ENCODE peak calls at places on chromosome 7, in five cellular contexts. T is colonic mucosa, H is bronchial epithelial cell, A is fibroblast of pulmonary artery, W is right atrium auricular region. B is an unnamed sample.

GRCh38 chr7:137882806-137883205 is 36.0 kb upstream of the DGKI start:
- DNase-seq in W (no peak), A (no peak), T (no peak), H (peak), B (peak)

GRCh38 chr7:139095194-139095659 is 14.3 kb downstream of the ZC3HAV1 start:
- DNase-seq in T (peak), A (no peak), H (no peak), W (no peak), B (no peak)

GRCh38 chr7:45143616-45144015 is 14.0 kb upstream of the RAMP3 start:
- DNase-seq in A (no peak), T (no peak), W (no peak), H (peak), B (peak)

GRCh38 chr7:272631-273030 is 17.3 kb upstream of the FOXL3 start:
- DNase-seq in W (no peak), T (no peak), H (no peak), A (no peak), B (no peak)

GRCh38 chr7:151904270-151904669 is 27.4 kb upstream of the PRKAG2 start:
- DNase-seq in W (no peak), T (no peak), A (no peak), H (no peak), B (no peak)

GRCh38 chr7:78742694-78743093 is 710.8 kb downstream of the MAGI2 start:
- DNase-seq in W (no peak), T (no peak), A (no peak), H (no peak), B (no peak)

GRCh38 chr7:74429153-74429747 is 24.5 kb upstream of the GTF2IRD1 start:
- DNase-seq in T (no peak), H (no peak), A (peak), W (no peak), B (peak)

GRCh38 chr7:26143298-26144044 is 8.5 kb upstream of the NFE2L3 start:
- DNase-seq in H (peak), T (no peak), A (peak), W (no peak), B (peak)

GRCh38 chr7:155258233-155258575 is 39.5 kb upstream of the INSIG1 start:
- DNase-seq in T (no peak), W (peak), H (peak), A (peak), B (peak)

GRCh38 chr7:89091550-89091949 is 296.0 kb upstream of the TEX47 start:
- DNase-seq in A (no peak), W (no peak), T (no peak), H (no peak), B (no peak)
- H3K4me3 ChIP-seq in A (no peak), W (no peak), T (no peak), H (no peak), B (no peak)

GRCh38 chr7:102272075-102272916 is 14.4 kb upstream of the SH2B2 start:
- DNase-seq in T (peak), W (peak), H (peak), A (peak), B (peak)
- TF ChIP-seq CTCF in T (peak), W (peak), H (peak), A (peak), B (peak)

DNA sequence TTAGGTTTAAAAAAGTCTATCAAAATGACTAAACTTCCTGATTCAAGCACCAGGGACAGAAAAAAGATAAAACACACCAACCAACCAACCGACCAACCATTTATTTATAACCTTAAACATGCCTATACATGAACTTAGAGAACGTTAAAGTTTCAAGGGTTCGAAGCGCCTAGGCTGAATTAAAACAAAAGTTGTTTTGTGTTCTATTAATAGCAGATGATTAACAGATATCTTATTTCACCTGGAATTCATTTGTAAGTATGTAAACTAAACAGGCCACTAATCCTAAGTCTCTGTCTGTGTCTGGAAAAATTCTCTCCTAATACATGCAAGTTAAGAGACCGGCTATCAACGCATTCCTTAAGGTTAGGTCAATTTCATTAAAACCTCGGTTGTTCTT is 1.4 kb downstream of the BAIAP2L1 start:
- DNase-seq in A (no peak), T (no peak), H (peak), W (no peak), B (peak)
- H3K4me3 ChIP-seq in A (peak), T (peak), H (peak), W (no peak), B (peak)

GRCh38 chr7:141752634-141753033 is 11.3 kb upstream of the TAS2R3 start:
- DNase-seq in T (no peak), H (no peak), W (no peak), A (peak), B (peak)
- TF ChIP-seq CTCF in T (no peak), H (peak), W (no peak), A (peak), B (no peak)

GRCh38 chr7:130908345-130909160 is 174.5 kb upstream of the KLF14 start:
- DNase-seq in H (no peak), T (peak), W (no peak), A (no peak), B (no peak)

GRCh38 chr7:130909161-130909836 is 175.3 kb upstream of the KLF14 start:
- DNase-seq in H (no peak), T (no peak), A (no peak), W (no peak), B (peak)

GRCh38 chr7:130912086-130912909 is 178.3 kb upstream of the KLF14 start:
- DNase-seq in T (no peak), A (peak), W (peak), H (peak), B (no peak)

GRCh38 chr7:130910949-130911944 is 177.2 kb upstream of the KLF14 start:
- DNase-seq in T (no peak), W (peak), A (peak), H (peak), B (no peak)

DNA sequence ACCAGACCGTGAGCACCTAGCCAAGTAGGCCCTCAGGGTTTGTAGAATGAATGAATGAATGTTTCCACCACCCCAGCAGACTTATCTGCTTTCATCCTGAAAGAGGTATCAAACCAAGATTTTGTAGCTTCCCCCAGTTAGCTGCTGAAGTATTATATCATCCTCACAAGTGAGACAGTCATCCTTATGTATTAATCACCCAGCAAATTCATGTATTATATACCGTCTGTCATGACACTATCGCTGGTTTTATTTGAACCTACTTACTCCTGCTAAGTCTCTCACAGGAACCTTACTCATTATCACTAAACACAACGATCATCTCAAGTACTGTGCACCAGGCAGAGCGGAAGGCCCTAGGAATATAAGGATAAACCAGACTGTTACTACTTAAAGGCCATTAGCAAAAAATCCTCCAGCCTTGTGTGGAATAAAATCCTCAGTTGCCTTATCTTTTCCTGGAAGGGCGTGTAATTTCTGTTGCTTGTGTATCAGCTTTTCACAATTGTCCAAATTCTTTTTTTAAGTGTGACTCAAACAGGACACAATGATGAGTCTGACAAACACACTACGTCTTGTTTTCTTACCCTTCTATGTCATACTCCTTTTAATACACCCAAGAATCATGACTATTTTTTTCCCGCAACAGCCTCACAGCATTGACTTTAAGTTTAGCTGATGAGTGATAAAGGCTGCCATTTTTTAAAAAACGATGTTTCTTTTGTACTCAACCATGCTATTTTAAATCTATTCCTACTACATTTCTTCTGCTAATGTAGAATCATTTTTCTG is 176.1 kb upstream of the KLF14 start:
- DNase-seq in A (peak), W (peak), H (peak), T (no peak), B (no peak)
- H3K4me3 ChIP-seq in A (peak), W (no peak), H (peak), T (peak), B (peak)

GRCh38 chr7:158355456-158356065 is 232.1 kb downstream of the PTPRN2 start:
- DNase-seq in A (no peak), T (peak), H (peak), W (peak), B (no peak)
- TF ChIP-seq CTCF in A (no peak), T (no peak), H (peak), W (no peak), B (no peak)

GRCh38 chr7:108145401-108145800 is 15.2 kb upstream of the LAMB4 start:
- DNase-seq in A (no peak), W (no peak), H (no peak), T (no peak), B (no peak)
- H3K4me3 ChIP-seq in A (no peak), W (no peak), H (no peak), T (no peak), B (no peak)

GRCh38 chr7:156582591-156583123 is 57.9 kb upstream of the RNF32 start:
- DNase-seq in A (no peak), H (no peak), W (no peak), T (no peak), B (no peak)
- TF ChIP-seq CTCF in A (no peak), H (no peak), W (no peak), T (no peak), B (no peak)